ENCODE peak calls at places on chromosomes 5 and 9, in nine cellular contexts. R is HCEC 1CT; J is NCI-H774; Y is effector memory CD4-positive, alpha-beta T cell; W is activated CD4-positive, alpha-beta T cell treated with anti-CD3 and anti-CD28 coated beads, Interleukin-2, amount 10 ng/mL, durations not matched to agents 7 days and 5 days; Q is AML-193; O is stomach; V is PC-9; A is MG63. H is an unnamed sample.

GRCh38 chr9:123957731-123958130 is 27.8 kb upstream of the DENND1A start:
- DNase-seq in W (no peak), A (no peak), Q (no peak), O (no peak), J (no peak), R (no peak), V (no peak), Y (no peak), H (no peak)

GRCh38 chr5:112921031-112921832 is 795 bp downstream of the REEP5 start:
- DNase-seq in Y (peak), Q (peak), R (peak), W (peak), V (peak), A (peak), J (peak), O (peak), H (peak)

GRCh38 chr5:61055434-61056006 is 106.7 kb downstream of the SMIM15 start:
- DNase-seq in A (no peak), V (no peak), O (no peak), Y (no peak), J (peak), Q (peak), W (peak), R (peak), H (no peak)

GRCh38 chr9:96139592-96140251 is 162.3 kb downstream of the HSD17B3 start:
- DNase-seq in Y (no peak), V (no peak), W (no peak), J (no peak), O (peak), A (peak), R (peak), Q (no peak), H (peak)

GRCh38 chr5:103774736-103775135 is 212.1 kb upstream of the NUDT12 start:
- DNase-seq in J (no peak), R (peak), V (no peak), O (no peak), W (no peak), Q (no peak), Y (no peak), A (peak), H (no peak)

GRCh38 chr5:32852535-32852934 is 141.4 kb downstream of the NPR3 start:
- DNase-seq in R (peak), O (no peak), J (no peak), Q (no peak), W (no peak), V (peak), A (no peak), Y (no peak), H (peak)

GRCh38 chr9:99831857-99832557 is 10.3 kb downstream of the NR4A3 start:
- DNase-seq in W (no peak), V (no peak), A (no peak), Q (no peak), Y (no peak), J (no peak), R (no peak), O (no peak), H (no peak)

GRCh38 chr5:171562822-171563221 is 143.4 kb downstream of the FGF18 start:
- DNase-seq in R (no peak), Q (no peak), V (no peak), J (no peak), Y (no peak), A (no peak), O (no peak), W (no peak), H (no peak)

GRCh38 chr9:19488721-19489120 is 79.9 kb downstream of the ACER2 start:
- DNase-seq in O (no peak), R (no peak), A (no peak), Q (no peak), W (no peak), J (no peak), Y (no peak), V (no peak), H (no peak)

GRCh38 chr5:3139596-3139995 is 388.1 kb upstream of the IRX2 start:
- DNase-seq in Q (no peak), V (no peak), J (no peak), R (no peak), W (no peak), Y (no peak), A (peak), O (no peak), H (no peak)

GRCh38 chr9:95413793-95414192 is 96.3 kb upstream of the FANCC start:
- DNase-seq in Y (no peak), V (no peak), Q (no peak), A (no peak), W (no peak), O (no peak), J (no peak), R (peak), H (no peak)

GRCh38 chr5:115209279-115209678 is 39.6 kb upstream of the TRIM36 start:
- DNase-seq in O (no peak), J (no peak), Q (peak), R (no peak), W (peak), Y (no peak), A (no peak), V (no peak), H (no peak)

GRCh38 chr9:30574355-30575151 is 1809.9 kb upstream of the ACO1 start:
- DNase-seq in Q (no peak), J (no peak), R (no peak), A (no peak), V (no peak), O (no peak), Y (no peak), W (no peak), H (no peak)

GRCh38 chr5:72633649-72634048 is 126.4 kb upstream of the ZNF366 start:
- DNase-seq in R (peak), Q (no peak), A (peak), W (no peak), J (no peak), Y (no peak), O (no peak), V (no peak), H (no peak)

GRCh38 chr9:93592389-93593021 is 16.1 kb downstream of the PHF2 start:
- DNase-seq in V (no peak), A (no peak), Q (no peak), W (no peak), R (no peak), J (peak), O (no peak), Y (no peak), H (no peak)

GRCh38 chr5:156121834-156122386 is 205.1 kb upstream of the SGCD start:
- DNase-seq in O (no peak), Y (no peak), V (no peak), R (peak), W (no peak), Q (no peak), J (no peak), A (no peak), H (no peak)

GRCh38 chr5:58356662-58357061 is 103.2 kb downstream of the PLK2 start:
- DNase-seq in R (no peak), V (no peak), O (no peak), W (no peak), Y (no peak), J (no peak), Q (no peak), A (no peak), H (no peak)

GRCh38 chr5:5800801-5801761 is 378.6 kb downstream of the ICE1 start:
- DNase-seq in R (no peak), Y (no peak), A (no peak), O (no peak), V (no peak), W (no peak), J (no peak), Q (no peak), H (no peak)

GRCh38 chr9:86035827-86036440 is 63.4 kb downstream of the GOLM1 start:
- DNase-seq in O (no peak), V (no peak), Y (no peak), J (peak), Q (no peak), R (no peak), A (no peak), W (no peak), H (no peak)

GRCh38 chr9:122016309-122016708 is 76.8 kb downstream of the TTLL11 start:
- DNase-seq in W (no peak), A (no peak), J (no peak), Q (no peak), R (no peak), O (no peak), Y (no peak), V (no peak), H (no peak)

GRCh38 chr5:149062371-149063016 is 368 bp downstream of the SH3TC2 start:
- DNase-seq in A (peak), V (peak), Y (no peak), R (peak), O (no peak), J (no peak), Q (no peak), W (no peak), H (peak)

GRCh38 chr5:144125163-144125726 is 45.2 kb downstream of the YIPF5 start:
- DNase-seq in A (peak), J (no peak), W (no peak), R (peak), Y (no peak), Q (no peak), V (no peak), O (no peak), H (no peak)

H was measured in T1000.